ENCODE peak calls at places on chromosome 16, in ten cellular contexts. E is transverse colon, K is SK-N-SH, Y is upper lobe of left lung, M is esophagus muscularis mucosa, R is stomach, X is GM12878, L is K562, J is HepG2, F is H1. B is an unnamed sample.

GRCh38 chr16:3569851-3570250 is 7.4 kb downstream of the NLRC3 start:
- DNase-seq in M (no peak), E (no peak), J (no peak), Y (no peak), R (no peak), X (no peak), K (no peak), F (no peak), L (no peak), B (no peak)

GRCh38 chr16:11326737-11327276 is 18.5 kb upstream of the RMI2 start:
- DNase-seq in J (no peak), K (no peak), Y (no peak), F (no peak), M (no peak), E (no peak), X (no peak), R (no peak), L (no peak), B (no peak)

GRCh38 chr16:82317411-82318168 is 147.6 kb upstream of the MPHOSPH6 start:
- DNase-seq in J (no peak), E (no peak), R (peak; percentile 37), X (no peak), M (no peak), F (no peak), L (no peak), K (no peak), Y (no peak), B (no peak)

GRCh38 chr16:58324792-58325191 is 30.0 kb upstream of the PRSS54 start:
- DNase-seq in F (no peak), R (no peak), K (no peak), L (no peak), J (no peak), E (no peak), M (no peak), Y (no peak), X (no peak), B (no peak)

GRCh38 chr16:12362482-12363458 is 386.2 kb downstream of the SNX29 start:
- DNase-seq in K (no peak), F (no peak), L (no peak), Y (no peak), R (no peak), J (no peak), M (no peak), E (no peak), X (no peak), B (peak; percentile 75)

GRCh38 chr16:31052131-31052530 is 18.8 kb downstream of the STX4 start:
- DNase-seq in X (no peak), L (peak; percentile 33), J (peak; percentile 45), M (no peak), E (peak; percentile 36), K (no peak), F (no peak), R (no peak), Y (no peak), B (no peak)

GRCh38 chr16:66511615-66512500 is 38.1 kb downstream of the TK2 start:
- DNase-seq in M (no peak), K (no peak), J (no peak), R (peak; percentile 25), L (no peak), Y (no peak), X (no peak), E (no peak), F (peak; percentile 74), B (peak; percentile 61)

GRCh38 chr16:71895679-71896385 is 501 bp downstream of the IST1 start:
- DNase-seq in J (no peak), X (no peak), F (no peak), E (peak; percentile 45), Y (peak; percentile 92), M (no peak), R (peak; percentile 37), K (no peak), L (peak; percentile 76), B (peak; percentile 68)

GRCh38 chr16:86680137-86680536 is 101.8 kb downstream of the FOXL1 start:
- DNase-seq in J (no peak), Y (no peak), K (no peak), E (no peak), M (no peak), R (no peak), L (no peak), X (no peak), F (no peak), B (peak; percentile 48)

GRCh38 chr16:3158014-3158497 is 23.2 kb downstream of the ZNF213 start:
- DNase-seq in X (no peak), Y (no peak), F (no peak), J (no peak), R (no peak), E (no peak), L (no peak), K (peak; percentile 73), M (no peak), B (no peak)

DNA sequence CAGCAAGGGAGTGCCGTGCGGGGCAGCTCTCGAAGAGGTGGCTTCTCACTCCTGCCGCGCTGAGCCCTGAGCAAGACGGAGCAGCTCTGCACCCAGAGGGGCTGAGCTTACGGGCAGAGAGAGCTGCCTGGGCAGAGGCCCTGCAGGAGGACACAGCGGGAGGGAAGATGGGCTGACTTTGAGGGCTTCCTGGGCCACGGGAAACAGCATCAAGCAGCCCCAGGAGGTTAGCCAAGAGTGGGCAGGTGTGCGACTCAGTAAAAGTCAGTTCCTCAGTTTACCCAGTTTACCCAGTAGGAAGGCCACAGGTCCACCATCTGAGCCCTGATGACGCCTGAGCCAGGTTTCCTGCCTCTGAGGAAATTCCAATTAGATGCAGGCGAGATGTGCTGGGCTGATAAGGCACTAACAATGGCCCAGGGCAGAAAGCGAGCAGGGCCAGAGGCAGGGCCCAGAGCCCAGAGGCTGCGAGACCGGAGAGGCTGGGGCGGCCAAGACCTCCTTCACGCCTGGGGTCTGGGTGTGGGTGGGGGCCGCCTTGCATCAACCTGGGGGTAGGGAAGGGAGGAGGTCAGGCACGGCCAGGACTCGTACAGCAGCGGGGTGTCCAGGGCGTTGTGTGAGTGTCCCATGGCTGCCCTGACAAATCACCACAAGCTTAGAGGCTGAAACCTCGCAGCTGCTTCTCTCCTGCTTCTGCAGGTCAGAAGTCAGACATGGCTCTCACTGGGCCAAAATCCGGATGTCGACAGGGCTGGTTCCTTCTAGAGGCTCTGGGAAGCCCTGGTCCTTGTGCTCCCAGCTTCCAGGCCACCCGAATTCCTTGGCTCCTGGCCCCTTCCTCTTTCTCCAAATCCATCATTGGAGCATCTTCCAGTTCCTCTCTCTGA is 32.0 kb upstream of the CIBAR2 start:
- DNase-seq in E (no peak), M (no peak), X (no peak), Y (no peak), L (no peak), F (no peak), K (no peak), J (no peak), R (no peak), B (no peak)
- TF ChIP-seq POLR2AphosphoS5 in E (no peak), M (peak; percentile 19), X (no peak), Y (no peak), L (no peak), F (no peak), K (no peak), J (no peak), R (no peak), B (no peak)

DNA sequence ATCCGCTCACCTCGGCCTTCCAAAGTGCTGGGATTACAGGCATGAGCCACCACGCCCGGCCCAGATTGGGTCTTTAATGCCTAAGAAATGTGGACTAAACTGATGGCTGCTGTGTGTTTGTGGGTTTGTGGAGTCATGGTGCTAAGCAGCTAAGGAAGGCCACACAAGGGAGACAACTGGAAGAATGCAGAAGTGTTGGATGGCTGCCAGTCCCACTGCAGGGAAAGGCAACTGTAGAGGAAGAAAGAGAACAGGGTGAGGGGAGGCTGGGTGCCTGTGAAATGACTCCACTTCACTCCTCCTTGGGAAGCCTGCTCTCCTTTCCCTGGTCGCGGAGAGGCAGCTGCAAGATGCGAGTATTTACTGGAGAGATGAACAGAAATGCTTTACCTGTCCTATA is 23.5 kb upstream of the SIAH1 start:
- DNase-seq in K (no peak), M (no peak), F (no peak), R (peak; percentile 39), L (no peak), E (peak; percentile 54), J (no peak), X (no peak), Y (no peak), B (peak; percentile 69)
- TF ChIP-seq EP300 in K (no peak), M (no peak), F (no peak), R (no peak), L (no peak), E (no peak), J (no peak), X (no peak), Y (no peak), B (no peak)

GRCh38 chr16:23678430-23679273 is at the start of gene PLK1:
- DNase-seq in E (peak; percentile 83), L (peak; percentile 86), F (peak; percentile 74), M (no peak), J (peak; percentile 90), R (peak; percentile 79), X (peak; percentile 37), Y (peak; percentile 95), K (peak; percentile 92), B (peak; percentile 79)
- H3K4me3 ChIP-seq in E (peak within 1 kb of the TSS; percentile 52), L (peak within 1 kb of the TSS; percentile 87), F (peak within 1 kb of the TSS; percentile 99), M (peak within 1 kb of the TSS; percentile 52), J (peak within 1 kb of the TSS; percentile 95), R (peak within 1 kb of the TSS; percentile 45), X (peak within 1 kb of the TSS; percentile 97), Y (peak within 1 kb of the TSS; percentile 57), K (peak within 1 kb of the TSS; percentile 73), B (peak within 1 kb of the TSS; percentile 48)

GRCh38 chr16:19745286-19746018 is 27.4 kb downstream of the IQCK start:
- DNase-seq in X (no peak), K (no peak), J (no peak), E (no peak), R (no peak), M (no peak), Y (no peak), F (no peak), L (no peak), B (no peak)

GRCh38 chr16:19743816-19744159 is 25.7 kb downstream of the IQCK start:
- DNase-seq in Y (no peak), F (no peak), J (no peak), L (no peak), R (no peak), M (no peak), K (no peak), E (no peak), X (no peak), B (no peak)

GRCh38 chr16:19741354-19741753 is 23.3 kb downstream of the IQCK start:
- DNase-seq in K (peak; percentile 31), X (no peak), J (no peak), Y (no peak), E (no peak), M (no peak), F (no peak), L (no peak), R (no peak), B (no peak)

GRCh38 chr16:19746561-19746960 is 28.5 kb downstream of the IQCK start:
- DNase-seq in R (no peak), Y (no peak), M (no peak), E (no peak), F (no peak), L (no peak), J (no peak), K (peak; percentile 14), X (no peak), B (no peak)

GRCh38 chr16:19744670-19745069 is 26.6 kb downstream of the IQCK start:
- DNase-seq in J (peak; percentile 78), R (no peak), M (no peak), K (no peak), L (no peak), Y (no peak), X (no peak), E (no peak), F (no peak), B (no peak)
- TF ChIP-seq POLR2AphosphoS5 in J (no peak), R (peak; percentile 35), M (no peak), K (no peak), L (no peak), Y (no peak), X (no peak), E (no peak), F (no peak), B (no peak)